ENCODE peak calls at places on chromosomes 11 and 22, in eight cellular contexts. E, V, P, B, J, A, N and R are unnamed samples.

GRCh38 chr11:84714316-84714780 is 912.8 kb downstream of the DLG2 start:
- DNase-seq in P (no peak), N (peak), J (peak), E (no peak), V (peak), A (peak), B (peak), R (no peak)

GRCh38 chr11:9639099-9639498 is 24.8 kb upstream of the SWAP70 start:
- DNase-seq in B (peak), E (no peak), N (no peak), J (no peak), V (no peak), P (no peak), A (no peak), R (no peak)

GRCh38 chr11:35515224-35515623 is 10.2 kb downstream of the PAMR1 start:
- DNase-seq in N (no peak), V (no peak), B (no peak), A (no peak), E (no peak), P (no peak), J (no peak), R (no peak)

GRCh38 chr11:100593321-100593720 is 93.8 kb upstream of the ARHGAP42 start:
- DNase-seq in P (no peak), V (no peak), N (no peak), E (no peak), A (no peak), J (no peak), B (no peak), R (no peak)

GRCh38 chr11:9385288-9385902 is 943 bp downstream of the IPO7 start:
- DNase-seq in E (no peak), A (no peak), V (no peak), P (no peak), B (no peak), J (no peak), N (no peak), R (no peak)

GRCh38 chr11:63783925-63784592 is 15.5 kb upstream of the ZFTA start:
- DNase-seq in J (no peak), E (no peak), B (no peak), A (no peak), N (no peak), P (no peak), V (no peak), R (no peak)

GRCh38 chr11:101583180-101584128 is at the start of gene TRPC6:
- DNase-seq in P (no peak), E (no peak), B (no peak), N (no peak), A (no peak), J (no peak), V (no peak), R (no peak)

GRCh38 chr11:22244986-22245592 is 52.2 kb downstream of the ANO5 start:
- DNase-seq in P (no peak), E (no peak), B (peak), N (peak), A (no peak), J (peak), V (peak), R (no peak)

GRCh38 chr11:106624377-106624776 is 393.9 kb downstream of the GUCY1A2 start:
- DNase-seq in V (peak), B (no peak), E (no peak), P (no peak), N (no peak), A (no peak), J (no peak), R (no peak)

GRCh38 chr22:49930128-49930527 is 11.7 kb downstream of the CRELD2 start:
- DNase-seq in E (no peak), N (no peak), P (no peak), J (no peak), A (no peak), V (no peak), B (no peak), R (no peak)

GRCh38 chr11:1654388-1655167 is 25.0 kb downstream of the KRTAP5-5 start:
- DNase-seq in V (no peak), P (no peak), B (no peak), J (no peak), E (no peak), A (no peak), N (no peak), R (no peak)

GRCh38 chr11:3022300-3022967 is 30.3 kb upstream of the NAP1L4 start:
- DNase-seq in J (no peak), A (no peak), P (no peak), B (peak), V (no peak), N (peak), E (no peak), R (no peak)

GRCh38 chr11:130042093-130042591 is 27.6 kb upstream of the APLP2 start:
- DNase-seq in B (no peak), E (peak), N (peak), P (no peak), A (no peak), V (no peak), J (no peak), R (no peak)

GRCh38 chr22:37663521-37664140 is 5.1 kb downstream of the PDXP start:
- DNase-seq in N (no peak), J (no peak), V (no peak), B (no peak), A (no peak), E (no peak), P (no peak), R (no peak)

GRCh38 chr11:75790986-75791385 is 22.4 kb downstream of the DGAT2 start:
- DNase-seq in E (no peak), A (no peak), B (no peak), V (no peak), P (no peak), J (no peak), N (no peak), R (no peak)

GRCh38 chr22:36823177-36823839 is 6.5 kb upstream of the PVALB start:
- DNase-seq in N (no peak), V (no peak), E (peak), P (no peak), J (no peak), A (no peak), B (no peak), R (no peak)

GRCh38 chr11:93622043-93622442 is 39.4 kb upstream of the CEP295 start:
- DNase-seq in E (no peak), J (no peak), P (no peak), N (no peak), B (peak), A (no peak), V (no peak), R (no peak)

GRCh38 chr11:12109591-12110196 is 696 bp upstream of the MICAL2 start:
- DNase-seq in A (no peak), P (no peak), J (peak), N (no peak), E (no peak), V (no peak), B (no peak), R (no peak)